ENCODE peak calls at places on chromosome 6, in nine cellular contexts. One of them, this sample, is unnamed.

GRCh38 chr6:148973809-148974208 is 227.0 kb downstream of the UST start:
- DNase-seq in T-helper 1 cell: no peak
- DNase-seq in omental fat pad: no peak
- DNase-seq in stimulated activated CD4-positive, alpha-beta T cell treated with anti-CD3 and anti-CD28 coated beads, Interleukin-4, amount 100 ng/mL, for 24 hours: no peak
- DNase-seq in DMS53: peak
- DNase-seq in neural progenitor cell: no peak
- DNase-seq in HFFc6: peak
- DNase-seq in iris pigment epithelial cell: peak
- DNase-seq in brain microvascular endothelial cell: peak
- DNase-seq in this sample: no peak

GRCh38 chr6:79468587-79468986 is 68.6 kb downstream of the LCA5 start:
- DNase-seq in brain microvascular endothelial cell: no peak
- DNase-seq in neural progenitor cell: no peak
- DNase-seq in HFFc6: no peak
- DNase-seq in T-helper 1 cell: no peak
- DNase-seq in stimulated activated CD4-positive, alpha-beta T cell treated with anti-CD3 and anti-CD28 coated beads, Interleukin-4, amount 100 ng/mL, for 24 hours: no peak
- DNase-seq in omental fat pad: no peak
- DNase-seq in iris pigment epithelial cell: no peak
- DNase-seq in DMS53: no peak
- DNase-seq in this sample: no peak

GRCh38 chr6:70667256-70667710 is 400 bp upstream of the SMAP1 start:
- DNase-seq in HFFc6: no peak
- DNase-seq in brain microvascular endothelial cell: no peak
- DNase-seq in neural progenitor cell: no peak
- DNase-seq in omental fat pad: no peak
- DNase-seq in iris pigment epithelial cell: no peak
- DNase-seq in T-helper 1 cell: no peak
- DNase-seq in DMS53: no peak
- DNase-seq in stimulated activated CD4-positive, alpha-beta T cell treated with anti-CD3 and anti-CD28 coated beads, Interleukin-4, amount 100 ng/mL, for 24 hours: no peak
- DNase-seq in this sample: no peak

GRCh38 chr6:155936551-155936950 is 480.9 kb upstream of the NOX3 start:
- DNase-seq in DMS53: no peak
- DNase-seq in T-helper 1 cell: no peak
- DNase-seq in brain microvascular endothelial cell: peak
- DNase-seq in iris pigment epithelial cell: peak
- DNase-seq in stimulated activated CD4-positive, alpha-beta T cell treated with anti-CD3 and anti-CD28 coated beads, Interleukin-4, amount 100 ng/mL, for 24 hours: no peak
- DNase-seq in neural progenitor cell: no peak
- DNase-seq in omental fat pad: no peak
- DNase-seq in HFFc6: no peak
- DNase-seq in this sample: no peak

GRCh38 chr6:45577836-45578504 is 200.2 kb upstream of the SUPT3H start:
- DNase-seq in T-helper 1 cell: no peak
- DNase-seq in stimulated activated CD4-positive, alpha-beta T cell treated with anti-CD3 and anti-CD28 coated beads, Interleukin-4, amount 100 ng/mL, for 24 hours: no peak
- DNase-seq in DMS53: no peak
- DNase-seq in brain microvascular endothelial cell: no peak
- DNase-seq in omental fat pad: no peak
- DNase-seq in iris pigment epithelial cell: peak
- DNase-seq in neural progenitor cell: no peak
- DNase-seq in HFFc6: peak
- DNase-seq in this sample: no peak

GRCh38 chr6:139308936-139309603 is 17.3 kb upstream of the TXLNB start:
- DNase-seq in omental fat pad: no peak
- DNase-seq in T-helper 1 cell: no peak
- DNase-seq in stimulated activated CD4-positive, alpha-beta T cell treated with anti-CD3 and anti-CD28 coated beads, Interleukin-4, amount 100 ng/mL, for 24 hours: no peak
- DNase-seq in brain microvascular endothelial cell: peak
- DNase-seq in HFFc6: peak
- DNase-seq in neural progenitor cell: no peak
- DNase-seq in iris pigment epithelial cell: peak
- DNase-seq in DMS53: no peak
- DNase-seq in this sample: no peak

GRCh38 chr6:29847871-29848630 is 20.4 kb downstream of the HLA-G start:
- DNase-seq in iris pigment epithelial cell: peak
- DNase-seq in neural progenitor cell: peak
- DNase-seq in DMS53: peak
- DNase-seq in brain microvascular endothelial cell: peak
- DNase-seq in stimulated activated CD4-positive, alpha-beta T cell treated with anti-CD3 and anti-CD28 coated beads, Interleukin-4, amount 100 ng/mL, for 24 hours: peak
- DNase-seq in HFFc6: peak
- DNase-seq in T-helper 1 cell: peak
- DNase-seq in omental fat pad: peak
- DNase-seq in this sample: peak

GRCh38 chr6:23036401-23036983 is 467.1 kb downstream of the HDGFL1 start:
- DNase-seq in HFFc6: no peak
- DNase-seq in DMS53: no peak
- DNase-seq in T-helper 1 cell: no peak
- DNase-seq in neural progenitor cell: no peak
- DNase-seq in iris pigment epithelial cell: peak
- DNase-seq in omental fat pad: no peak
- DNase-seq in brain microvascular endothelial cell: no peak
- DNase-seq in stimulated activated CD4-positive, alpha-beta T cell treated with anti-CD3 and anti-CD28 coated beads, Interleukin-4, amount 100 ng/mL, for 24 hours: no peak
- DNase-seq in this sample: no peak

GRCh38 chr6:100230976-100231316 is 233.8 kb downstream of the SIM1 start:
- DNase-seq in iris pigment epithelial cell: peak
- DNase-seq in stimulated activated CD4-positive, alpha-beta T cell treated with anti-CD3 and anti-CD28 coated beads, Interleukin-4, amount 100 ng/mL, for 24 hours: no peak
- DNase-seq in neural progenitor cell: no peak
- DNase-seq in DMS53: no peak
- DNase-seq in HFFc6: peak
- DNase-seq in brain microvascular endothelial cell: no peak
- DNase-seq in omental fat pad: no peak
- DNase-seq in T-helper 1 cell: peak
- DNase-seq in this sample: no peak

GRCh38 chr6:131792091-131792496 is 15.7 kb upstream of the ENPP1 start:
- DNase-seq in omental fat pad: no peak
- DNase-seq in iris pigment epithelial cell: peak
- DNase-seq in brain microvascular endothelial cell: peak
- DNase-seq in DMS53: peak
- DNase-seq in neural progenitor cell: peak
- DNase-seq in T-helper 1 cell: no peak
- DNase-seq in HFFc6: peak
- DNase-seq in stimulated activated CD4-positive, alpha-beta T cell treated with anti-CD3 and anti-CD28 coated beads, Interleukin-4, amount 100 ng/mL, for 24 hours: no peak
- DNase-seq in this sample: no peak

GRCh38 chr6:2990179-2990931 is 9.3 kb upstream of the NQO2 start:
- DNase-seq in brain microvascular endothelial cell: peak
- DNase-seq in iris pigment epithelial cell: peak
- DNase-seq in omental fat pad: no peak
- DNase-seq in DMS53: peak
- DNase-seq in T-helper 1 cell: no peak
- DNase-seq in neural progenitor cell: peak
- DNase-seq in stimulated activated CD4-positive, alpha-beta T cell treated with anti-CD3 and anti-CD28 coated beads, Interleukin-4, amount 100 ng/mL, for 24 hours: no peak
- DNase-seq in HFFc6: no peak
- DNase-seq in this sample: no peak

GRCh38 chr6:112912351-112913101 is 565.4 kb downstream of the RFPL4B start:
- DNase-seq in T-helper 1 cell: no peak
- DNase-seq in omental fat pad: no peak
- DNase-seq in brain microvascular endothelial cell: no peak
- DNase-seq in stimulated activated CD4-positive, alpha-beta T cell treated with anti-CD3 and anti-CD28 coated beads, Interleukin-4, amount 100 ng/mL, for 24 hours: no peak
- DNase-seq in DMS53: no peak
- DNase-seq in iris pigment epithelial cell: peak
- DNase-seq in neural progenitor cell: peak
- DNase-seq in HFFc6: no peak
- DNase-seq in this sample: no peak

GRCh38 chr6:113967777-113968176 is 3.2 kb downstream of the HDAC2 start:
- DNase-seq in brain microvascular endothelial cell: no peak
- DNase-seq in DMS53: no peak
- DNase-seq in iris pigment epithelial cell: no peak
- DNase-seq in stimulated activated CD4-positive, alpha-beta T cell treated with anti-CD3 and anti-CD28 coated beads, Interleukin-4, amount 100 ng/mL, for 24 hours: no peak
- DNase-seq in T-helper 1 cell: no peak
- DNase-seq in HFFc6: no peak
- DNase-seq in omental fat pad: no peak
- DNase-seq in neural progenitor cell: no peak
- DNase-seq in this sample: no peak